ENCODE peak calls at places on chromosome 1, in nine cellular contexts. One of them, this sample, is unnamed.

GRCh38 chr1:98437540-98437939 is 224.0 kb upstream of the SNX7 start:
- DNase-seq in A673: no peak
- DNase-seq in HCT116: no peak
- DNase-seq in neural progenitor cell: no peak
- DNase-seq in PC-3: no peak
- DNase-seq in tibial artery: no peak
- DNase-seq in adrenal gland: no peak
- DNase-seq in IMR-90: no peak
- DNase-seq in body of pancreas: no peak
- DNase-seq in this sample: no peak

GRCh38 chr1:173224280-173224886 is 17.3 kb upstream of the TNFSF4 start:
- DNase-seq in A673: peak; percentile 82
- DNase-seq in HCT116: no peak
- DNase-seq in neural progenitor cell: no peak
- DNase-seq in PC-3: no peak
- DNase-seq in tibial artery: no peak
- DNase-seq in adrenal gland: no peak
- DNase-seq in IMR-90: peak; percentile 28
- DNase-seq in body of pancreas: no peak
- DNase-seq in this sample: no peak

GRCh38 chr1:63317007-63317813 is 5.2 kb upstream of the FOXD3 start:
- DNase-seq in A673: peak; percentile 86
- DNase-seq in HCT116: peak; percentile 78
- DNase-seq in neural progenitor cell: peak; percentile 91
- DNase-seq in PC-3: peak; percentile 91
- DNase-seq in tibial artery: no peak
- DNase-seq in adrenal gland: peak; percentile 64
- DNase-seq in IMR-90: peak; percentile 41
- DNase-seq in body of pancreas: peak; percentile 79
- DNase-seq in this sample: peak; percentile 92

GRCh38 chr1:171635661-171636060 is 13.6 kb downstream of the MYOCOS start:
- DNase-seq in A673: no peak
- DNase-seq in HCT116: no peak
- DNase-seq in neural progenitor cell: no peak
- DNase-seq in PC-3: no peak
- DNase-seq in tibial artery: no peak
- DNase-seq in adrenal gland: no peak
- DNase-seq in IMR-90: no peak
- DNase-seq in body of pancreas: no peak
- DNase-seq in this sample: no peak

GRCh38 chr1:221718391-221719277 is 23.3 kb downstream of the DUSP10 start:
- DNase-seq in A673: no peak
- DNase-seq in HCT116: no peak
- DNase-seq in neural progenitor cell: peak; percentile 25
- DNase-seq in PC-3: peak; percentile 81
- DNase-seq in tibial artery: no peak
- DNase-seq in adrenal gland: no peak
- DNase-seq in IMR-90: peak; percentile 94
- DNase-seq in body of pancreas: no peak
- DNase-seq in this sample: no peak

GRCh38 chr1:63827411-63828321 is 53.8 kb downstream of the ROR1 start:
- DNase-seq in A673: no peak
- DNase-seq in HCT116: no peak
- DNase-seq in neural progenitor cell: no peak
- DNase-seq in PC-3: no peak
- DNase-seq in tibial artery: no peak
- DNase-seq in adrenal gland: no peak
- DNase-seq in IMR-90: peak; percentile 25
- DNase-seq in body of pancreas: no peak
- DNase-seq in this sample: no peak

GRCh38 chr1:7284839-7285435 is 486.2 kb upstream of the VAMP3 start:
- DNase-seq in A673: no peak
- DNase-seq in HCT116: no peak
- DNase-seq in neural progenitor cell: no peak
- DNase-seq in PC-3: no peak
- DNase-seq in tibial artery: no peak
- DNase-seq in adrenal gland: no peak
- DNase-seq in IMR-90: peak; percentile 59
- DNase-seq in body of pancreas: no peak
- DNase-seq in this sample: no peak

GRCh38 chr1:241614144-241614543 is 26.0 kb downstream of the CHML start:
- DNase-seq in A673: no peak
- DNase-seq in HCT116: no peak
- DNase-seq in neural progenitor cell: no peak
- DNase-seq in PC-3: no peak
- DNase-seq in tibial artery: no peak
- DNase-seq in adrenal gland: no peak
- DNase-seq in IMR-90: no peak
- DNase-seq in body of pancreas: no peak
- DNase-seq in this sample: no peak

GRCh38 chr1:1031659-1032245 is 11.8 kb downstream of the AGRN start:
- DNase-seq in A673: no peak
- DNase-seq in HCT116: no peak
- DNase-seq in neural progenitor cell: no peak
- DNase-seq in PC-3: no peak
- DNase-seq in tibial artery: no peak
- DNase-seq in adrenal gland: no peak
- DNase-seq in IMR-90: no peak
- DNase-seq in body of pancreas: no peak
- DNase-seq in this sample: no peak

GRCh38 chr1:173420330-173420806 is 56.8 kb upstream of the PRDX6 start:
- DNase-seq in A673: peak; percentile 85
- DNase-seq in HCT116: peak; percentile 76
- DNase-seq in neural progenitor cell: peak; percentile 79
- DNase-seq in PC-3: peak; percentile 100
- DNase-seq in tibial artery: no peak
- DNase-seq in adrenal gland: peak; percentile 76
- DNase-seq in IMR-90: peak; percentile 83
- DNase-seq in body of pancreas: peak; percentile 73
- DNase-seq in this sample: peak; percentile 66

GRCh38 chr1:160125761-160126160 is 10.2 kb downstream of the ATP1A2 start:
- DNase-seq in A673: no peak
- DNase-seq in HCT116: no peak
- DNase-seq in neural progenitor cell: no peak
- DNase-seq in PC-3: peak; percentile 89
- DNase-seq in tibial artery: no peak
- DNase-seq in adrenal gland: no peak
- DNase-seq in IMR-90: peak; percentile 52
- DNase-seq in body of pancreas: no peak
- DNase-seq in this sample: peak; percentile 15

GRCh38 chr1:13593511-13594131 is 10.0 kb downstream of the PDPN start:
- DNase-seq in A673: no peak
- DNase-seq in HCT116: no peak
- DNase-seq in neural progenitor cell: peak; percentile 62
- DNase-seq in PC-3: peak; percentile 43
- DNase-seq in tibial artery: peak; percentile 85
- DNase-seq in adrenal gland: peak; percentile 23
- DNase-seq in IMR-90: peak; percentile 36
- DNase-seq in body of pancreas: peak; percentile 56
- DNase-seq in this sample: no peak

GRCh38 chr1:92577251-92577895 is 90.6 kb upstream of the GFI1 start:
- DNase-seq in A673: no peak
- DNase-seq in HCT116: no peak
- DNase-seq in neural progenitor cell: peak; percentile 7
- DNase-seq in PC-3: peak; percentile 18
- DNase-seq in tibial artery: no peak
- DNase-seq in adrenal gland: no peak
- DNase-seq in IMR-90: peak; percentile 29
- DNase-seq in body of pancreas: no peak
- DNase-seq in this sample: no peak

GRCh38 chr1:1166642-1167415 is 6.9 kb upstream of the TTLL10 start:
- DNase-seq in A673: no peak
- DNase-seq in HCT116: no peak
- DNase-seq in neural progenitor cell: no peak
- DNase-seq in PC-3: no peak
- DNase-seq in tibial artery: no peak
- DNase-seq in adrenal gland: no peak
- DNase-seq in IMR-90: no peak
- DNase-seq in body of pancreas: no peak
- DNase-seq in this sample: no peak

DNA sequence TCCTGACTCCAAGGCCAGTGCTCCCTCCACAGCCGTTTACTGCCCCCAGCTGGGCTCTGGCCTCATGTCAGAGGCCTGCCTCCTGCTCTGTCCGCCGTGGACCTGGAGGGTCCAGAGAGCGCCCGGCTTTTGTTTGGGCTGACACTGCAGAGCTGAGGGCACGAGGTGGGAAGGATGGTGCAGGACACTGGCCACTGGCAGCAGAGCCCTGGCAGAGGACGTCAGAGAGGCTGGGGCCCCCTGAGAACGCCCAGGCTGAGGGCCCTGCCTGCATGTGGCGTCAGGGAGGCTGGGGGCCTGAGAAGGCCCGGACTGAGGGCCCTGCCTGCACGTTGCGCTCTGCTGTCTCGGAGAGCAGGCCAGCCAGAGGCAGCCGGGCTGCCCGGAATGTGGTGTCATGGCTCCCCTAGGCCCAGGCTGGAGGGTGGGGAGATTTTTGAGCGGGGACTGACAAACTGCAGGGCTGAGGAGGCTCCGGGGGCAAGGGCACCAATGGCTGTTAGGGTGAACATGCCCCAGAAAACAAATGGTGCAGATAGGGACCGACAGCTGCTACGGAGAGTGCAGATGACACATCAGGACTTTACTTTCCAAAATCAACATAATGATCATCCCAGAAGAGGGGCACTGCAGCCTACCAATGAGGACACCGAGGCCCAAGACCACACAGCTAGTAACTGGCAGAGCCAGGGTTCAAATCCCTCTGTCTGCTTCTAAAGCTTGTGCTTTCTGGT is 31.7 kb downstream of the SLC66A1 start:
- DNase-seq in A673: no peak
- DNase-seq in HCT116: no peak
- DNase-seq in neural progenitor cell: no peak
- DNase-seq in PC-3: no peak
- DNase-seq in tibial artery: peak; percentile 63
- DNase-seq in adrenal gland: no peak
- DNase-seq in IMR-90: no peak
- DNase-seq in body of pancreas: no peak
- DNase-seq in this sample: no peak
- H3K4me1 ChIP-seq in A673: no peaks in the 10 kb centered on the region
- H3K4me1 ChIP-seq in HCT116: peaks cover 9% of the 10 kb centered on the region
- H3K4me1 ChIP-seq in neural progenitor cell: peaks cover 6% of the 10 kb centered on the region
- H3K4me1 ChIP-seq in PC-3: no peaks in the 10 kb centered on the region
- H3K4me1 ChIP-seq in tibial artery: peaks cover 7% of the 10 kb centered on the region
- H3K4me1 ChIP-seq in adrenal gland: peaks cover 7% of the 10 kb centered on the region
- H3K4me1 ChIP-seq in IMR-90: no peaks in the 10 kb centered on the region
- H3K4me1 ChIP-seq in body of pancreas: no peaks in the 10 kb centered on the region
- H3K4me1 ChIP-seq in this sample: no peaks in the 10 kb centered on the region

GRCh38 chr1:39622427-39622826 is 17.0 kb downstream of the HEYL start:
- DNase-seq in A673: no peak
- DNase-seq in HCT116: no peak
- DNase-seq in neural progenitor cell: no peak
- DNase-seq in PC-3: no peak
- DNase-seq in tibial artery: no peak
- DNase-seq in adrenal gland: no peak
- DNase-seq in IMR-90: no peak
- DNase-seq in body of pancreas: no peak
- DNase-seq in this sample: no peak
- H3K4me1 ChIP-seq in A673: no peaks in the 10 kb centered on the region
- H3K4me1 ChIP-seq in HCT116: no peaks in the 10 kb centered on the region
- H3K4me1 ChIP-seq in neural progenitor cell: no peaks in the 10 kb centered on the region
- H3K4me1 ChIP-seq in PC-3: no peaks in the 10 kb centered on the region
- H3K4me1 ChIP-seq in tibial artery: peaks cover 47% of the 10 kb centered on the region
- H3K4me1 ChIP-seq in adrenal gland: peaks cover 24% of the 10 kb centered on the region
- H3K4me1 ChIP-seq in IMR-90: peaks cover 5% of the 10 kb centered on the region
- H3K4me1 ChIP-seq in body of pancreas: peaks cover 31% of the 10 kb centered on the region
- H3K4me1 ChIP-seq in this sample: peaks cover 15% of the 10 kb centered on the region

GRCh38 chr1:10945988-10946387 is 66.5 kb upstream of the TARDBP start:
- DNase-seq in A673: no peak
- DNase-seq in HCT116: no peak
- DNase-seq in neural progenitor cell: no peak
- DNase-seq in PC-3: no peak
- DNase-seq in tibial artery: no peak
- DNase-seq in adrenal gland: no peak
- DNase-seq in IMR-90: no peak
- DNase-seq in body of pancreas: no peak
- DNase-seq in this sample: no peak

GRCh38 chr1:10943041-10943440 is 69.4 kb upstream of the TARDBP start:
- DNase-seq in A673: no peak
- DNase-seq in HCT116: no peak
- DNase-seq in neural progenitor cell: no peak
- DNase-seq in PC-3: no peak
- DNase-seq in tibial artery: no peak
- DNase-seq in adrenal gland: no peak
- DNase-seq in IMR-90: no peak
- DNase-seq in body of pancreas: no peak
- DNase-seq in this sample: no peak

GRCh38 chr1:10942542-10942912 is 69.9 kb upstream of the TARDBP start:
- DNase-seq in A673: no peak
- DNase-seq in HCT116: no peak
- DNase-seq in neural progenitor cell: no peak
- DNase-seq in PC-3: no peak
- DNase-seq in tibial artery: no peak
- DNase-seq in adrenal gland: no peak
- DNase-seq in IMR-90: no peak
- DNase-seq in body of pancreas: no peak
- DNase-seq in this sample: no peak

GRCh38 chr1:10941891-10942541 is 70.4 kb upstream of the TARDBP start:
- DNase-seq in A673: peak; percentile 85
- DNase-seq in HCT116: no peak
- DNase-seq in neural progenitor cell: peak; percentile 80
- DNase-seq in PC-3: peak; percentile 59
- DNase-seq in tibial artery: no peak
- DNase-seq in adrenal gland: peak; percentile 68
- DNase-seq in IMR-90: no peak
- DNase-seq in body of pancreas: peak; percentile 58
- DNase-seq in this sample: peak; percentile 80

GRCh38 chr1:10943991-10944730 is 68.3 kb upstream of the TARDBP start:
- DNase-seq in A673: peak; percentile 49
- DNase-seq in HCT116: no peak
- DNase-seq in neural progenitor cell: no peak
- DNase-seq in PC-3: peak; percentile 3
- DNase-seq in tibial artery: no peak
- DNase-seq in adrenal gland: no peak
- DNase-seq in IMR-90: no peak
- DNase-seq in body of pancreas: peak; percentile 48
- DNase-seq in this sample: no peak
- H3K4me1 ChIP-seq in A673: peaks cover 54% of the 10 kb centered on the region
- H3K4me1 ChIP-seq in HCT116: peaks cover 8% of the 10 kb centered on the region
- H3K4me1 ChIP-seq in neural progenitor cell: peaks cover 13% of the 10 kb centered on the region
- H3K4me1 ChIP-seq in PC-3: peaks cover 4% of the 10 kb centered on the region
- H3K4me1 ChIP-seq in tibial artery: peaks cover 10% of the 10 kb centered on the region
- H3K4me1 ChIP-seq in adrenal gland: peaks cover 15% of the 10 kb centered on the region
- H3K4me1 ChIP-seq in IMR-90: peaks cover 7% of the 10 kb centered on the region
- H3K4me1 ChIP-seq in body of pancreas: peaks cover 22% of the 10 kb centered on the region
- H3K4me1 ChIP-seq in this sample: peaks cover 17% of the 10 kb centered on the region

GRCh38 chr1:31757204-31757679 is 6.9 kb downstream of the ADGRB2 start:
- DNase-seq in A673: no peak
- DNase-seq in HCT116: no peak
- DNase-seq in neural progenitor cell: no peak
- DNase-seq in PC-3: no peak
- DNase-seq in tibial artery: no peak
- DNase-seq in adrenal gland: no peak
- DNase-seq in IMR-90: no peak
- DNase-seq in body of pancreas: no peak
- DNase-seq in this sample: no peak
- H3K4me1 ChIP-seq in A673: peaks cover 30% of the 10 kb centered on the region
- H3K4me1 ChIP-seq in HCT116: peaks cover 33% of the 10 kb centered on the region
- H3K4me1 ChIP-seq in neural progenitor cell: peaks cover 26% of the 10 kb centered on the region
- H3K4me1 ChIP-seq in PC-3: peaks cover 22% of the 10 kb centered on the region
- H3K4me1 ChIP-seq in tibial artery: peaks cover 36% of the 10 kb centered on the region
- H3K4me1 ChIP-seq in adrenal gland: peaks cover 37% of the 10 kb centered on the region
- H3K4me1 ChIP-seq in IMR-90: peaks cover 30% of the 10 kb centered on the region
- H3K4me1 ChIP-seq in body of pancreas: peaks cover 26% of the 10 kb centered on the region
- H3K4me1 ChIP-seq in this sample: peaks cover 6% of the 10 kb centered on the region

This sample was measured in upper lobe of right lung.